ENCODE peak calls at places on chromosomes 12 and 14, in eight cellular contexts. V, X, I, L, C, F, G and U are unnamed samples.

GRCh38 chr12:132582058-132582420 is 28.3 kb downstream of the LRCOL1 start:
- DNase-seq in V (no peak), X (no peak), I (no peak), L (no peak), C (no peak), F (no peak), G (no peak), U (no peak)

GRCh38 chr14:96567289-96567899 is 65.2 kb downstream of the PAPOLA start:
- DNase-seq in V (no peak), X (peak), I (no peak), L (no peak), C (peak), F (no peak), G (no peak), U (no peak)

GRCh38 chr14:21989090-21989489 is 315.5 kb upstream of the OR4E1 start:
- DNase-seq in V (no peak), X (no peak), I (no peak), L (no peak), C (no peak), F (no peak), G (no peak), U (no peak)

GRCh38 chr12:105451211-105451610 is 120.7 kb downstream of the C12orf75 start:
- DNase-seq in V (no peak), X (no peak), I (no peak), L (no peak), C (peak), F (no peak), G (no peak), U (no peak)

GRCh38 chr12:108759914-108760313 is 28.6 kb upstream of the CORO1C start:
- DNase-seq in V (no peak), X (no peak), I (no peak), L (no peak), C (no peak), F (no peak), G (no peak), U (no peak)

GRCh38 chr14:21852061-21852664 is 178.5 kb upstream of the OR4E1 start:
- DNase-seq in V (peak), X (peak), I (peak), L (peak), C (no peak), F (peak), G (no peak), U (no peak)

GRCh38 chr12:44930972-44931600 is 55.0 kb upstream of the NELL2 start:
- DNase-seq in V (peak), X (peak), I (peak), L (no peak), C (peak), F (no peak), G (no peak), U (no peak)

GRCh38 chr12:2376855-2377657 is 324.3 kb downstream of the CACNA1C start:
- DNase-seq in V (no peak), X (peak), I (no peak), L (no peak), C (no peak), F (no peak), G (no peak), U (no peak)

GRCh38 chr14:58663494-58664111 is 25.8 kb downstream of the DACT1 start:
- DNase-seq in V (no peak), X (peak), I (no peak), L (peak), C (peak), F (no peak), G (no peak), U (no peak)

GRCh38 chr12:118188690-118189371 is 52.9 kb downstream of the PEBP1 start:
- DNase-seq in V (no peak), X (no peak), I (no peak), L (no peak), C (peak), F (no peak), G (peak), U (no peak)

GRCh38 chr14:91882369-91882768 is 15.0 kb upstream of the TC2N start:
- DNase-seq in V (no peak), X (no peak), I (no peak), L (no peak), C (no peak), F (no peak), G (no peak), U (no peak)

GRCh38 chr12:53941750-53942149 is 3.1 kb downstream of the HOXC13 start:
- DNase-seq in V (no peak), X (no peak), I (no peak), L (no peak), C (no peak), F (no peak), G (no peak), U (no peak)

GRCh38 chr14:104694475-104694950 is 5.1 kb downstream of the INF2 start:
- DNase-seq in V (no peak), X (no peak), I (no peak), L (no peak), C (no peak), F (no peak), G (no peak), U (no peak)

GRCh38 chr12:133058203-133059125 is 21.2 kb downstream of the ZNF84 start:
- DNase-seq in V (no peak), X (no peak), I (no peak), L (no peak), C (no peak), F (no peak), G (no peak), U (no peak)

GRCh38 chr14:30266290-30266689 is 292.7 kb upstream of the G2E3 start:
- DNase-seq in V (no peak), X (no peak), I (no peak), L (no peak), C (no peak), F (no peak), G (no peak), U (no peak)

GRCh38 chr14:75277000-75277795 is 1.4 kb upstream of the FOS start:
- DNase-seq in V (peak), X (peak), I (peak), L (peak), C (peak), F (peak), G (peak), U (peak)

GRCh38 chr14:26132061-26132460 is 465.8 kb downstream of the NOVA1 start:
- DNase-seq in V (no peak), X (no peak), I (no peak), L (no peak), C (no peak), F (no peak), G (no peak), U (no peak)

GRCh38 chr12:41661141-41661540 is 473.0 kb downstream of the PDZRN4 start:
- DNase-seq in V (no peak), X (no peak), I (no peak), L (no peak), C (no peak), F (no peak), G (no peak), U (no peak)

GRCh38 chr14:21039585-21040369 is 2.4 kb upstream of the RNASE7 start:
- DNase-seq in V (peak), X (peak), I (no peak), L (peak), C (peak), F (peak), G (peak), U (no peak)

GRCh38 chr12:12747281-12747680 is 30.1 kb downstream of the CDKN1B start:
- DNase-seq in V (no peak), X (no peak), I (no peak), L (no peak), C (no peak), F (no peak), G (no peak), U (no peak)

GRCh38 chr14:24156840-24157239 is 4.2 kb upstream of the IRF9 start:
- DNase-seq in V (no peak), X (no peak), I (no peak), L (no peak), C (no peak), F (no peak), G (no peak), U (no peak)

GRCh38 chr14:61280526-61281185 is 482 bp downstream of the TMEM30B start:
- DNase-seq in V (peak), X (peak), I (no peak), L (peak), C (peak), F (peak), G (peak), U (peak)
- TF ChIP-seq CTCF in V (peak), X (peak), I (no peak), L (peak), C (no peak), F (peak), G (peak), U (peak)

GRCh38 chr14:62777510-62777909 is 267.7 kb downstream of the KCNH5 start:
- DNase-seq in V (no peak), X (peak), I (no peak), L (no peak), C (no peak), F (no peak), G (no peak), U (no peak)

GRCh38 chr14:62778847-62779246 is 266.4 kb downstream of the KCNH5 start:
- DNase-seq in V (no peak), X (no peak), I (no peak), L (no peak), C (no peak), F (no peak), G (no peak), U (no peak)

GRCh38 chr14:62776300-62776699 is 269.0 kb downstream of the KCNH5 start:
- DNase-seq in V (no peak), X (no peak), I (no peak), L (no peak), C (no peak), F (no peak), G (no peak), U (no peak)

DNA sequence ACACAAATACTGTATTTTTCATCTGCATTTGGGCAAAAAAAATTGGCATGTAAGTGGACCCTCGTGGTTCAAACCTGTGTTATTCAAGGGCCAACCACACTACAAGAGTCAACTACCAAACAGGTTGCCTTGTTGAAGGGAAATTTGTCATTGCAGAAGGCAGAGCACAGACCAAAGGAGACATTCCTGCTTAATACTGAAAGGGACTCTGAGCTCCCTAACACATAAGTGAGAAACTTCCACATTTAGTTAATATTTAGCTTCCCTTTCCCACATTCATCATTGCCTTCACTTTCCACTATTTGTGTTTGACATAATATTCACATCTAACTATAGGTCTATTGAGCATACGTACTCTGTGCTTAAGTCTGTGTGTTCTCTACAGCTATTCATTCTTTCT is 266.9 kb downstream of the KCNH5 start:
- DNase-seq in V (no peak), X (no peak), I (no peak), L (no peak), C (no peak), F (no peak), G (no peak), U (no peak)
- TF ChIP-seq CTCF in V (no peak), X (no peak), I (no peak), L (no peak), C (no peak), F (no peak), G (no peak), U (no peak)

DNA sequence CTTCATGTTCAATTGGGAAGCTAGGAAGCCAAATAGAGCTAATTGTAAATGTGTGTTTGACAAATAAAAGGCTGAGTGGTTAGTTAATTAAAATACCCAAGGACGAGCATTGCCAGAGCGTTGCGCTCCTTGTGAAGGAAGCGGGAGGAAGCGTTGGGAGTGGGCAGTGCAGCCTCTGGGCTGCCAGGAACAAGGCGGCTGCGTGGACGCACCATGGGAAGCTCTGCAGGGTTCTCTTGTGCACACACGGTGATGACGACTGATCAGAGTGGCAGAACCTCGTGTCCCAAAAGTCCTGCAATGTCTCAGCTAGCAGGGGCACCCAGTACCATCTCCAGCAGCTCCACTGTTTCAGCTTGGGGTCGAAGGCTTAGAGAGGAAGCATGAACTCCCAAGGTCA is 546.6 kb upstream of the TMEM132C start:
- DNase-seq in V (no peak), X (no peak), I (no peak), L (no peak), C (no peak), F (no peak), G (no peak), U (no peak)
- TF ChIP-seq CTCF in V (no peak), X (no peak), I (no peak), L (no peak), C (no peak), F (no peak), G (no peak), U (no peak)

GRCh38 chr14:53408175-53408879 is 255.2 kb upstream of the DDHD1 start:
- DNase-seq in V (no peak), X (no peak), I (no peak), L (no peak), C (no peak), F (no peak), G (no peak), U (no peak)

GRCh38 chr14:53411110-53411509 is 258.0 kb upstream of the DDHD1 start:
- DNase-seq in V (no peak), X (no peak), I (no peak), L (no peak), C (peak), F (no peak), G (no peak), U (no peak)

GRCh38 chr14:53409974-53410373 is 256.9 kb upstream of the DDHD1 start:
- DNase-seq in V (no peak), X (no peak), I (no peak), L (no peak), C (peak), F (no peak), G (no peak), U (no peak)

GRCh38 chr14:53409289-53409688 is 256.2 kb upstream of the DDHD1 start:
- DNase-seq in V (no peak), X (no peak), I (no peak), L (no peak), C (no peak), F (no peak), G (no peak), U (no peak)

DNA sequence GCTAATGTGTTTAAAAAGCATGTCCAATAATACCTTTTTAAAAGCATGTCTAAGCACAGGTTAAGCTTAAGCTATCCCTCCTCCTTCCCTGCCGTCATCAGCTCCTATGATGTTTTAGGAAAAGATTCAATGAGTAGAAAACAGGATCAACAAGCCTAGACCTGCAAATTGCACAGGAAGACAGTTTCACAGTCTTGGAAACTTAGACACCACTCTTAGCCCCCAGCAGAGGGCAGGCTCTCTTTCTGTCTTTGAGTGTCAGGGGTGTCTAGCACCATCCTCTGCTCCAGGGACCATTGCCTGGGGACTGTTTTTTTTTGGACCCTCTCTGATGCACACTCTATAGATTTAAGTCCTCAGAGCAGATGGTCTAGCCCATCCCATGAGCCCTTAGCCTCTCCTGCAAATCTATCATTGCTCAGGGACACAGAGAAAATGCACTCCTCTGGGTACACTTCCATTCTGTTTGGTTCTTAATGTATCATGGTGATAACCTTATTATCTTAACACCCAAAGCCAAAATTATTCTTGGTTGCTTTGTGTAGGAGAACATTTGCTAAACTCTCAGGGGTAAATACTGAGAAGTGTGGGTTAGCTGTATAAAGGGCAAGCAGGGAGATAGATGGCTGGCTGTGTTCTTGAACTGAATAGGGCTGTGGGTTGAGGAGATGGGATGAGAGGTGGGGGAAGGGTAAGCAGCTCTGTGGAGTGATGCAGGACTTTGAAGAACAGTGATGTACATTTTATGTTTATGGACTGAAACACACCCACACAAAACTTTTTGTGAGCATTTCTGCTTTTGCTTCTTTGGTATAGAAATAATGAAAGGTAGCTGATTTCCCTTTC is 259.9 kb upstream of the DDHD1 start:
- DNase-seq in V (peak), X (peak), I (no peak), L (no peak), C (no peak), F (peak), G (no peak), U (no peak)
- TF ChIP-seq CTCF in V (peak), X (peak), I (no peak), L (peak), C (peak), F (peak), G (no peak), U (no peak)

GRCh38 chr12:101838628-101839323 is 8.0 kb upstream of the GNPTAB start:
- DNase-seq in V (no peak), X (no peak), I (no peak), L (no peak), C (no peak), F (no peak), G (no peak), U (no peak)
- TF ChIP-seq CTCF in V (no peak), X (no peak), I (no peak), L (no peak), C (no peak), F (no peak), G (no peak), U (no peak)

GRCh38 chr12:111330800-111331752 is 37.8 kb downstream of the PHETA1 start:
- DNase-seq in V (peak), X (peak), I (peak), L (no peak), C (peak), F (no peak), G (no peak), U (no peak)
- TF ChIP-seq CTCF in V (no peak), X (peak), I (peak), L (peak), C (peak), F (peak), G (peak), U (no peak)

GRCh38 chr12:47015381-47015780 is 64.0 kb upstream of the PCED1B start:
- DNase-seq in V (no peak), X (no peak), I (no peak), L (no peak), C (no peak), F (no peak), G (no peak), U (no peak)
- TF ChIP-seq CTCF in V (no peak), X (no peak), I (no peak), L (no peak), C (no peak), F (no peak), G (no peak), U (no peak)

DNA sequence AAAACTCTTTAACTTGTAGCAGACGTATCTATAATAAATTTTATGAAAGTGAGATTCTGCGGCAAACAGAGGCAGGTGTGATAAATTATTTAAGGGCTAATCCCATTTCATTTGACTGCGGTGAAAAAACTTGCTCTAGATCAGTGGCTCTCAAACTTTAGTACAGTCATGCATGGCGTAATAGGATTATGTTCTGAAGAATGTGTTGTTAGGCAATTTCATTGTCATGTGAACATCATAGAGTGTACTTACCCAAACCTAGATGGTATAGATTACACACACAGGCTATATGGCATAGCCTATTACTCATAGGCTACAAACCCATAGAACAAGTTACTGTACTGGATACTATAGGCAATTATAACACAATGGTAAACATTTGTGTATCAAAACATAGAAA is 83.7 kb downstream of the HEATR5A start:
- DNase-seq in V (no peak), X (peak), I (no peak), L (no peak), C (peak), F (no peak), G (no peak), U (no peak)
- TF ChIP-seq CTCF in V (no peak), X (no peak), I (no peak), L (no peak), C (no peak), F (no peak), G (no peak), U (no peak)

DNA sequence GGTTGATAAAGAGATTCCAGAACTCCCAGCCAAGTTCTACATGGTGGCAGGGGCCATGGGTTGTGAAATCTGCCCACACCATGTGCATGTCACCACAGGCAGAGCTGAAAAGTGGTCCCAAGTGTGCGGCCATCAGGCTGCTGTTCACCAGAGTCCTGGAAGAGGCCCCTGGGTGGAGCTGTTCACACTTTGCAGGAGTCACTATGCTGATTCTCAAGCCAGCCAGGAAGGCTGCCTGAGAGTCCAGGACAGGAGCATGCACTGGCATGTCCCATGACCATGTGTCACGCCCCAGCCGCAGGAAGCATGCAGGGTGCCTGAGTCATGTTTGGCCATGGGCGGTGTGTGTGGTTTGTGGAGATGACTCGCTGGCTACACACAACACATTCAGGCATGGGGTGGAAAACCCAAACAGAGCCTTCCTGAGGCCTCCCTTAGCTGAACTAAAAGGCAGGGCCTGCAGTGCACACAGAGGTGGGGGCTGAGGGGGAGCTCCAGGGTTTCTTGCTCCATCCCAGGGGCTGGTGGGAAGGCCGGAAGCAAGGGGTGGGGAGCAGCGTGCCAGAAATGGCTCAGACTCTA is 19.5 kb downstream of the ABCB9 start:
- DNase-seq in V (peak), X (peak), I (peak), L (peak), C (peak), F (peak), G (peak), U (peak)
- TF ChIP-seq CTCF in V (no peak), X (no peak), I (peak), L (no peak), C (peak), F (no peak), G (no peak), U (no peak)